ENCODE peak calls at places on chromosomes 2 and 18, in seven cellular contexts. One of them, this sample, is unnamed.

GRCh38 chr18:5779922-5780321 is 115.4 kb downstream of the TMEM200C start:
- DNase-seq in mesenchymal stem cell: no peak
- DNase-seq in mesendoderm: no peak
- DNase-seq in H1: no peak
- DNase-seq in neuronal stem cell: no peak
- DNase-seq in IMR-90: no peak
- DNase-seq in H9: no peak
- DNase-seq in this sample: no peak

GRCh38 chr2:24939353-24939752 is 19.3 kb upstream of the ADCY3 start:
- DNase-seq in mesenchymal stem cell: no peak
- DNase-seq in mesendoderm: no peak
- DNase-seq in H1: no peak
- DNase-seq in neuronal stem cell: no peak
- DNase-seq in IMR-90: no peak
- DNase-seq in H9: no peak
- DNase-seq in this sample: no peak

GRCh38 chr2:109609352-109610024 is 4.3 kb downstream of the SEPTIN10 start:
- DNase-seq in mesenchymal stem cell: peak
- DNase-seq in mesendoderm: peak
- DNase-seq in H1: no peak
- DNase-seq in neuronal stem cell: no peak
- DNase-seq in IMR-90: peak
- DNase-seq in H9: no peak
- DNase-seq in this sample: peak

GRCh38 chr2:197121255-197121654 is 189.3 kb downstream of the ANKRD44 start:
- DNase-seq in mesenchymal stem cell: no peak
- DNase-seq in mesendoderm: no peak
- DNase-seq in H1: no peak
- DNase-seq in neuronal stem cell: no peak
- DNase-seq in IMR-90: no peak
- DNase-seq in H9: no peak
- DNase-seq in this sample: no peak

GRCh38 chr18:48896875-48897511 is 53.8 kb downstream of the SMAD7 start:
- DNase-seq in mesenchymal stem cell: peak
- DNase-seq in mesendoderm: peak
- DNase-seq in H1: no peak
- DNase-seq in neuronal stem cell: no peak
- DNase-seq in IMR-90: peak
- DNase-seq in H9: peak
- DNase-seq in this sample: peak

GRCh38 chr2:24304098-24304497 is 56.2 kb downstream of the ITSN2 start:
- DNase-seq in mesenchymal stem cell: peak
- DNase-seq in mesendoderm: no peak
- DNase-seq in H1: no peak
- DNase-seq in neuronal stem cell: no peak
- DNase-seq in IMR-90: peak
- DNase-seq in H9: no peak
- DNase-seq in this sample: no peak

GRCh38 chr2:88638743-88639142 is 11.5 kb upstream of the EIF2AK3 start:
- DNase-seq in mesenchymal stem cell: no peak
- DNase-seq in mesendoderm: no peak
- DNase-seq in H1: no peak
- DNase-seq in neuronal stem cell: no peak
- DNase-seq in IMR-90: no peak
- DNase-seq in H9: no peak
- DNase-seq in this sample: no peak

GRCh38 chr2:135638825-135639224 is 102.8 kb upstream of the UBXN4 start:
- DNase-seq in mesenchymal stem cell: no peak
- DNase-seq in mesendoderm: peak
- DNase-seq in H1: no peak
- DNase-seq in neuronal stem cell: no peak
- DNase-seq in IMR-90: no peak
- DNase-seq in H9: no peak
- DNase-seq in this sample: no peak

GRCh38 chr18:36181898-36182506 is 5.3 kb upstream of the MOCOS start:
- DNase-seq in mesenchymal stem cell: no peak
- DNase-seq in mesendoderm: no peak
- DNase-seq in H1: no peak
- DNase-seq in neuronal stem cell: no peak
- DNase-seq in IMR-90: no peak
- DNase-seq in H9: no peak
- DNase-seq in this sample: no peak

GRCh38 chr2:219688560-219689445 is 61.4 kb downstream of the SLC4A3 start:
- DNase-seq in mesenchymal stem cell: peak
- DNase-seq in mesendoderm: no peak
- DNase-seq in H1: no peak
- DNase-seq in neuronal stem cell: no peak
- DNase-seq in IMR-90: peak
- DNase-seq in H9: no peak
- DNase-seq in this sample: peak

GRCh38 chr2:160810406-160810805 is 316.8 kb upstream of the RBMS1 start:
- DNase-seq in mesenchymal stem cell: no peak
- DNase-seq in mesendoderm: no peak
- DNase-seq in H1: no peak
- DNase-seq in neuronal stem cell: no peak
- DNase-seq in IMR-90: no peak
- DNase-seq in H9: no peak
- DNase-seq in this sample: no peak

GRCh38 chr2:160813506-160813858 is 319.9 kb upstream of the RBMS1 start:
- DNase-seq in mesenchymal stem cell: no peak
- DNase-seq in mesendoderm: no peak
- DNase-seq in H1: no peak
- DNase-seq in neuronal stem cell: no peak
- DNase-seq in IMR-90: no peak
- DNase-seq in H9: no peak
- DNase-seq in this sample: no peak

GRCh38 chr2:160816916-160817315 is 323.3 kb upstream of the RBMS1 start:
- DNase-seq in mesenchymal stem cell: no peak
- DNase-seq in mesendoderm: no peak
- DNase-seq in H1: no peak
- DNase-seq in neuronal stem cell: no peak
- DNase-seq in IMR-90: no peak
- DNase-seq in H9: no peak
- DNase-seq in this sample: no peak

DNA sequence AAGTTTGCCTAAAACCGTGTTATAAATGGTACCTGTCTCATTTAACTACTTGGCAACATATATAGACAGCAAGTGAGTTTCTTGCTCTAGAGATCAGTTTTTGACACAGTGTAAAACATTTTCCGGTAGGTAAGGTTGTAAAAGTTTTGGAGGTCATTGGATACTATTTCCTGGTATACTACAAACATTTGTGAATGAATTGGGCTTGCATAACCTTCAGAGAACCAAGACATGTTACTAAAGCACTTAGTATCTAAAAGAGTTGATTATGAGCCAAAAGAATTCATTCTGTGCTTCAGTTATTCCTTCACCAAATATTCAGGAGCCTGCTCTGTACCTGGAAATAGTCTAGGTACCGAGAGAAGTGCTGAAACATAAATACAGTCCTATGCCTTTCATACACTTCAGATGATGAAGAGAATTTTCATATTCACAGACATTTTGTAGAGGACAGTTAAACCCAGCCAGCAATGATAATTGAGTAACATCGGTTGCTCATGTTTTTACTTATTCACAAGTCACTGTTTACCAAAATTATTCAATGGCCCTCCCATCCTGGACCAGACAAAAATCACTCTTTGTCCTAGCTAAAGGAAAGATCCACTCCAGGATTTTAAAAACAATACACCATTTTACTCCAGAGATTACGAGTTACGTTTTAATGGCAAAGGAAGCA is 319.4 kb upstream of the RBMS1 start:
- DNase-seq in mesenchymal stem cell: no peak
- DNase-seq in mesendoderm: no peak
- DNase-seq in H1: no peak
- DNase-seq in neuronal stem cell: no peak
- DNase-seq in IMR-90: no peak
- DNase-seq in H9: no peak
- DNase-seq in this sample: no peak
- H3K4me2 ChIP-seq in mesenchymal stem cell: no peak
- H3K4me2 ChIP-seq in mesendoderm: no peak
- H3K4me2 ChIP-seq in H1: no peak
- H3K4me2 ChIP-seq in neuronal stem cell: no peak
- H3K4me2 ChIP-seq in IMR-90: no peak
- H3K4me2 ChIP-seq in H9: no peak
- H3K4me2 ChIP-seq in this sample: no peak

GRCh38 chr2:188534875-188535274 is 243.2 kb downstream of the GULP1 start:
- DNase-seq in mesenchymal stem cell: no peak
- DNase-seq in mesendoderm: no peak
- DNase-seq in H1: no peak
- DNase-seq in neuronal stem cell: no peak
- DNase-seq in IMR-90: no peak
- DNase-seq in H9: no peak
- DNase-seq in this sample: no peak
- H3K18ac ChIP-seq in mesenchymal stem cell: no peak
- H3K18ac ChIP-seq in mesendoderm: no peak
- H3K18ac ChIP-seq in H1: no peak
- H3K18ac ChIP-seq in neuronal stem cell: no peak
- H3K18ac ChIP-seq in IMR-90: no peak
- H3K18ac ChIP-seq in H9: no peak
- H3K18ac ChIP-seq in this sample: no peak

GRCh38 chr2:146870691-146871090 is 974.1 kb upstream of the ACVR2A start:
- DNase-seq in mesenchymal stem cell: no peak
- DNase-seq in mesendoderm: no peak
- DNase-seq in H1: no peak
- DNase-seq in neuronal stem cell: no peak
- DNase-seq in IMR-90: no peak
- DNase-seq in H9: no peak
- DNase-seq in this sample: no peak
- H4K8ac ChIP-seq in mesenchymal stem cell: no peak
- H4K8ac ChIP-seq in mesendoderm: no peak
- H4K8ac ChIP-seq in H1: no peak
- H4K8ac ChIP-seq in neuronal stem cell: no peak
- H4K8ac ChIP-seq in IMR-90: no peak
- H4K8ac ChIP-seq in H9: no peak
- H4K8ac ChIP-seq in this sample: no peak

DNA sequence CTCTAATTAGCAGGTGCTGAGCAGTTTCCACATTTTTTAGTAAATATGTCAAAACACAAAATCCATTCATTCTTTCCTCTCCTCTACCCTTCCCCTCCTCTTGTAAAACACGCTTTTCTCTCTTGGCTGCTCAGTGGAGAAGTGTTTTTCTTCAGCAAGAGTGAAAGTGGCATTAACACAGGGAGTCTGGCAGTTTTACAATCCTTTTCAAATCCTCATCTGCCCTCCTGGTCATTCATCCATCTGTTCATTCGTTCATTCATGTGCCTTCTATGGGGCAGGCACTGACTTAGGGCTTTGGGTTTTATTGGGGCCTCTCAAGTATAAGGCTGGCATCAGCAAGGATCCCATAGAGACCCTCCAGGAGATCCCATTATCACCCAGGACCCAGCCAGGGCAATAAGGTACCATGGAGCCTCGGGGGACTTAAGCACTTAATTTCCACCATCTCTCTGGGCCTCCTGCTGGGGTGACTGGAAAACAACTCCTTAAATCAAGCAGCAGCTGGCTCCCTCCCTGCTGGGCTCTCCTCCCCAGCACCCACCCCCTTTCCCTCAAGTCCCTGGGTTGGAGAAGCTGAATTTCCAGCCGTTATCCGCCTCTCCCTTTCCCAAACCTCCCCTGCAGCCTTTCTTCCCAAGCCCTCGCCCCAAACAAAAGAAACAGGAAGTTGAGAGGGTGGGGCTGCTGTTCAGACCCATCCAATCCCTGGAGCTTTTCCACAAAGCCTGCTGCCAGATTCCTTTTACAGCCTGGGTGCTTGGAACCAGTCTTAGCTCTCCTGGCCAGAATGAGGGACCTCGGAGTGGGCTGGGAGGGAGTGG is 32.6 kb downstream of the MARCHF4 start:
- DNase-seq in mesenchymal stem cell: peak
- DNase-seq in mesendoderm: peak
- DNase-seq in H1: no peak
- DNase-seq in neuronal stem cell: peak
- DNase-seq in IMR-90: peak
- DNase-seq in H9: peak
- DNase-seq in this sample: no peak
- H3K4me2 ChIP-seq in mesenchymal stem cell: peak
- H3K4me2 ChIP-seq in mesendoderm: no peak
- H3K4me2 ChIP-seq in H1: peak
- H3K4me2 ChIP-seq in neuronal stem cell: no peak
- H3K4me2 ChIP-seq in IMR-90: peak
- H3K4me2 ChIP-seq in H9: peak
- H3K4me2 ChIP-seq in this sample: peak

DNA sequence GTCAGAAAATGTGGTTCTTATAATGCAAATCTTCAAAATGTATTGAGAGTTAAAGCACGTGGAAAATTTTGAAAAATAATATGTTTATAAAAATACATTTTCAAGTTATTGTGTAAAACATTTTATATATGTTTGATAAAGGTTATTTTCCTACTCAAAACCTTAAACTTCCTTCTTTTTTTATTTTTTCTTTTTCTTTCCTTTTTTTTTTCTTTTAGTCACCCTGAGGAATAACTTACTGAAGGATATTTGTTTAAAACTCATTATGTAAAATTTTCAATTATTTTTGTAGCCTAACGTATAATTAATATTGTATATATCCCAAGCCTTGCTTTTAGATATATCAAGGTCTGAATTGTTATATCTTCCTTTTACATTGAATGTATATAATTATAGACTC is 346.8 kb upstream of the GYPC start:
- DNase-seq in mesenchymal stem cell: no peak
- DNase-seq in mesendoderm: no peak
- DNase-seq in H1: no peak
- DNase-seq in neuronal stem cell: no peak
- DNase-seq in IMR-90: no peak
- DNase-seq in H9: no peak
- DNase-seq in this sample: no peak
- H3K18ac ChIP-seq in mesenchymal stem cell: no peak
- H3K18ac ChIP-seq in mesendoderm: no peak
- H3K18ac ChIP-seq in H1: no peak
- H3K18ac ChIP-seq in neuronal stem cell: no peak
- H3K18ac ChIP-seq in IMR-90: no peak
- H3K18ac ChIP-seq in H9: no peak
- H3K18ac ChIP-seq in this sample: no peak

GRCh38 chr2:94994914-94995236 is 30.6 kb upstream of the MAL start:
- DNase-seq in mesenchymal stem cell: no peak
- DNase-seq in mesendoderm: no peak
- DNase-seq in H1: no peak
- DNase-seq in neuronal stem cell: no peak
- DNase-seq in IMR-90: no peak
- DNase-seq in H9: no peak
- DNase-seq in this sample: no peak
- H4K8ac ChIP-seq in mesenchymal stem cell: no peak
- H4K8ac ChIP-seq in mesendoderm: no peak
- H4K8ac ChIP-seq in H1: peak
- H4K8ac ChIP-seq in neuronal stem cell: no peak
- H4K8ac ChIP-seq in IMR-90: no peak
- H4K8ac ChIP-seq in H9: no peak
- H4K8ac ChIP-seq in this sample: no peak

This sample was measured in trophoblast cell.